ENCODE peak calls at places on chromosomes 1 and 21, in four cellular contexts. G is anterior cingulate cortex, U is foreskin fibroblast, H is GM03348. A is an unnamed sample.

GRCh38 chr1:31924839-31925238 is 13.3 kb downstream of the PTP4A2 start:
- DNase-seq in U (no peak), G (no peak), H (no peak), A (no peak)

GRCh38 chr1:27203946-27204345 is 30.5 kb upstream of the WDTC1 start:
- DNase-seq in G (no peak), U (peak), H (peak), A (no peak)

GRCh38 chr1:213995603-213996002 is 7.8 kb downstream of the PROX1 start:
- DNase-seq in H (no peak), G (no peak), U (no peak), A (no peak)

GRCh38 chr1:32919811-32920733 is 18.9 kb upstream of the TMEM54 start:
- DNase-seq in H (peak), G (no peak), U (no peak), A (no peak)

GRCh38 chr1:148352470-148353118 is 130.5 kb downstream of the PPIAL4G start:
- DNase-seq in G (no peak), H (no peak), U (no peak), A (no peak)

GRCh38 chr1:88873737-88874374 is 17.5 kb downstream of the GTF2B start:
- DNase-seq in H (no peak), U (no peak), G (no peak), A (no peak)

GRCh38 chr1:176188604-176189003 is 18.5 kb downstream of the COP1 start:
- DNase-seq in G (no peak), U (no peak), H (no peak), A (no peak)

GRCh38 chr1:203512830-203513578 is 19.1 kb downstream of the OPTC start:
- DNase-seq in H (peak), U (peak), G (no peak), A (no peak)

GRCh38 chr1:244778356-244778755 is 57.1 kb upstream of the COX20 start:
- DNase-seq in H (peak), U (peak), G (no peak), A (no peak)

GRCh38 chr21:46585191-46585953 is 19.5 kb downstream of the S100B start:
- DNase-seq in G (no peak), U (no peak), H (no peak), A (no peak)

GRCh38 chr1:184965889-184966860 is 8.1 kb downstream of the NIBAN1 start:
- DNase-seq in U (no peak), G (no peak), H (no peak), A (no peak)

GRCh38 chr1:50980505-50980904 is 10.5 kb downstream of the CDKN2C start:
- DNase-seq in H (no peak), U (no peak), G (no peak), A (no peak)

GRCh38 chr1:204888294-204888693 is 17.6 kb downstream of the NFASC start:
- DNase-seq in G (no peak), U (no peak), H (peak), A (no peak)

GRCh38 chr1:154598871-154599635 is 8.9 kb downstream of the ADAR start:
- DNase-seq in G (peak), H (no peak), U (no peak), A (no peak)

GRCh38 chr1:51234721-51235425 is 1.2 kb upstream of the RNF11 start:
- DNase-seq in U (peak), G (no peak), H (no peak), A (peak)

GRCh38 chr1:184881941-184882648 is 92.2 kb downstream of the NIBAN1 start:
- DNase-seq in H (peak), U (no peak), G (no peak), A (no peak)

GRCh38 chr1:161013591-161014513 is 7.1 kb downstream of the F11R start:
- DNase-seq in G (no peak), H (peak), U (peak), A (peak)

GRCh38 chr1:44260792-44261474 is 47.7 kb downstream of the DMAP1 start:
- DNase-seq in G (no peak), H (no peak), U (no peak), A (no peak)

GRCh38 chr1:36034692-36035091 is 49.2 kb upstream of the TEKT2 start:
- DNase-seq in H (peak), U (peak), G (no peak), A (no peak)

GRCh38 chr21:45548711-45549491 is 6.7 kb upstream of the SLC19A1 start:
- DNase-seq in G (no peak), H (no peak), U (no peak), A (no peak)

GRCh38 chr1:33147997-33148314 is 33.9 kb downstream of the TRIM62 start:
- DNase-seq in H (peak), G (no peak), U (no peak), A (no peak)

GRCh38 chr1:227895828-227896685 is 51.7 kb downstream of the WNT9A start:
- DNase-seq in H (no peak), G (no peak), U (no peak), A (peak)

GRCh38 chr1:203342192-203342940 is 8.6 kb downstream of the FMOD start:
- DNase-seq in H (peak), G (no peak), U (no peak), A (peak)

GRCh38 chr1:40862008-40862863 is at the start of gene CITED4:
- DNase-seq in H (peak), U (peak), G (peak), A (peak)

GRCh38 chr1:99327357-99327756 is 63.1 kb downstream of the PLPPR4 start:
- DNase-seq in G (no peak), H (no peak), U (no peak), A (no peak)

GRCh38 chr1:20366076-20366765 is 75.5 kb downstream of the VWA5B1 start:
- DNase-seq in H (no peak), G (no peak), U (no peak), A (no peak)

GRCh38 chr1:113818585-113818984 is 6.3 kb upstream of the RSBN1 start:
- DNase-seq in G (no peak), U (no peak), H (no peak), A (no peak)

GRCh38 chr1:169129109-169129789 is 22.8 kb downstream of the ATP1B1 start:
- DNase-seq in U (no peak), G (no peak), H (no peak), A (no peak)

GRCh38 chr1:61224609-61225008 is 142.2 kb downstream of the NFIA start:
- DNase-seq in H (no peak), G (no peak), U (no peak), A (no peak)

GRCh38 chr1:165257969-165258459 is 98.5 kb downstream of the LMX1A start:
- DNase-seq in H (peak), G (no peak), U (peak), A (peak)

GRCh38 chr21:41361053-41361785 is 608 bp upstream of the MX2 start:
- DNase-seq in H (no peak), G (no peak), U (no peak), A (no peak)